ENCODE peak calls at places on chromosomes 4 and X, in four cellular contexts. X is RKO, I is T47D, M is NCI-H2081. K is an unnamed sample.

GRCh38 chr4:1232661-1233621 is 16.0 kb downstream of the CTBP1 start:
- DNase-seq in X (no peak), M (no peak), I (no peak), K (no peak)

GRCh38 chr4:131316086-131316485 is 1833.0 kb upstream of the PCDH10 start:
- DNase-seq in I (no peak), M (no peak), X (no peak), K (no peak)

GRCh38 chrX:47148946-47149345 is 3.9 kb downstream of the RBM10 start:
- DNase-seq in I (no peak), M (no peak), X (peak), K (no peak)

GRCh38 chrX:77527233-77528001 is 80.2 kb downstream of the FGF16 start:
- DNase-seq in M (no peak), I (no peak), X (no peak), K (no peak)

GRCh38 chr4:22070256-22070655 is 121.7 kb upstream of the KCNIP4 start:
- DNase-seq in I (no peak), X (no peak), M (no peak), K (no peak)

GRCh38 chr4:82618321-82618720 is 56.5 kb upstream of the TMEM150C start:
- DNase-seq in X (no peak), M (no peak), I (no peak), K (no peak)

GRCh38 chrX:21798677-21799219 is 40.7 kb upstream of the MBTPS2 start:
- DNase-seq in X (peak), I (no peak), M (peak), K (peak)

GRCh38 chr4:127993150-127993549 is 27.9 kb downstream of the ABHD18 start:
- DNase-seq in I (no peak), M (no peak), X (no peak), K (no peak)

GRCh38 chrX:135463937-135464336 is 42.2 kb downstream of the SMIM10L2A start:
- DNase-seq in I (peak), X (no peak), M (no peak), K (peak)

GRCh38 chr4:169619958-169620845 is at the start of gene CLCN3:
- DNase-seq in M (peak), I (peak), X (peak), K (peak)

K was measured in SW480.